ENCODE peak calls at places on chromosome 21, in nine cellular contexts. K, C, W, M, P, N, Z, T and G are unnamed samples.

GRCh38 chr21:42554251-42554937 is 40.7 kb downstream of the SLC37A1 start:
- DNase-seq in T (no peak), P (no peak), M (no peak), Z (no peak), C (no peak), N (no peak), W (no peak), K (no peak), G (no peak)

GRCh38 chr21:34195365-34195764 is 122.0 kb downstream of the MRPS6 start:
- DNase-seq in K (no peak), Z (no peak), N (no peak), C (no peak), T (no peak), P (no peak), M (no peak), W (no peak), G (no peak)

GRCh38 chr21:40967771-40968170 is 120.8 kb upstream of the DSCAM start:
- DNase-seq in K (no peak), T (no peak), P (no peak), M (no peak), Z (no peak), C (no peak), N (no peak), W (no peak), G (no peak)

GRCh38 chr21:42161957-42162681 is 56.8 kb upstream of the ABCG1 start:
- DNase-seq in M (no peak), N (no peak), C (no peak), W (no peak), K (no peak), Z (peak; percentile 59), P (no peak), T (peak; percentile 73), G (no peak)

GRCh38 chr21:35048706-35049617 is at the start of gene RUNX1:
- DNase-seq in P (peak; percentile 84), W (peak; percentile 67), N (no peak), T (no peak), M (no peak), Z (no peak), K (no peak), C (peak; percentile 17), G (no peak)

GRCh38 chr21:33109574-33110339 is 39.8 kb downstream of the OLIG1 start:
- DNase-seq in W (no peak), N (no peak), C (no peak), K (no peak), Z (no peak), T (no peak), P (no peak), M (no peak), G (no peak)

GRCh38 chr21:45041351-45041805 is 33.0 kb upstream of the ADARB1 start:
- DNase-seq in P (no peak), T (no peak), C (no peak), N (no peak), W (peak; percentile 24), M (peak; percentile 87), Z (no peak), K (peak; percentile 69), G (no peak)

GRCh38 chr21:44927587-44928461 is 7.1 kb upstream of the ITGB2 start:
- DNase-seq in W (peak; percentile 13), C (no peak), M (no peak), T (no peak), P (no peak), Z (no peak), N (no peak), K (peak; percentile 57), G (no peak)

GRCh38 chr21:42725416-42725930 is 72.1 kb downstream of the PDE9A start:
- DNase-seq in M (no peak), N (no peak), Z (no peak), K (no peak), T (peak; percentile 70), W (no peak), C (no peak), P (no peak), G (no peak)

DNA sequence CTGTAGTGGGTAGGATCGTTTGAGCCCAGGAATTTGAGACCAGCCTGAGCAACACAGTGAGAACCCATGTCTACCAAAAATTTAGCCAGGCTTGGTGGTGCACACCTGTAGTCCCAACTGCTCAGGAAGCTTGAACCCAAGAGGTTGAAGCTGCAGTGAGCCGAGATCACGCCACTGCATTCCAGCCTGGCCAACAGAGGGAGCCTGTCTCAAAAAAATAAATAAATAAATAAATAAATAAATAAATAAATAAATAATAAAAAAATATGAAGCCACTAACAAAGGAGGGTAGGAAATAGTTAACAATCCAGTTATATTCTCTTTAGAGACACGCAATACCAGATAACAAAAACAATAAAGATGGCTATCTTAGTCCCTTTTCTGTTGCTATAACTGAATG is 11.9 kb upstream of the CBR3 start:
- DNase-seq in K (no peak), C (no peak), W (no peak), M (no peak), N (no peak), P (no peak), Z (no peak), T (no peak), G (no peak)
- TF ChIP-seq CTCF in K (peak; percentile 53), C (peak; percentile 41), W (peak; percentile 65), M (no peak), N (peak; percentile 29), P (peak; percentile 34), Z (peak; percentile 68), T (peak; percentile 50), G (peak; percentile 47)

GRCh38 chr21:25895565-25896205 is 160.9 kb downstream of the GABPA start:
- DNase-seq in W (no peak), P (no peak), C (no peak), Z (no peak), K (no peak), N (no peak), T (no peak), M (no peak), G (no peak)
- TF ChIP-seq CTCF in W (peak; percentile 67), P (peak; percentile 57), C (peak; percentile 36), Z (peak; percentile 67), K (peak; percentile 56), N (peak; percentile 59), T (peak; percentile 52), M (no peak), G (peak; percentile 35)

GRCh38 chr21:24514081-24514733 is 1093.1 kb downstream of the MRPL39 start:
- DNase-seq in P (no peak), C (no peak), M (no peak), Z (no peak), W (no peak), N (no peak), K (no peak), T (no peak), G (no peak)
- TF ChIP-seq CTCF in P (peak; percentile 27), C (no peak), M (no peak), Z (peak; percentile 63), W (peak; percentile 3), N (peak; percentile 30), K (peak; percentile 58), T (peak; percentile 54), G (peak; percentile 46)

GRCh38 chr21:39153373-39153772 is 29.9 kb downstream of the PSMG1 start:
- DNase-seq in M (no peak), P (no peak), W (no peak), C (no peak), K (no peak), N (no peak), Z (no peak), T (no peak), G (no peak)
- TF ChIP-seq CTCF in M (no peak), P (peak; percentile 66), W (peak; percentile 81), C (peak; percentile 65), K (peak; percentile 47), N (no peak), Z (peak; percentile 67), T (peak; percentile 47), G (peak; percentile 58)